ENCODE peak calls at places on chromosomes 16 and 17, in five cellular contexts. C is lower lobe of right lung, I is AG04449, Y is WERI-Rb-1, F is cardiac fibroblast. D is an unnamed sample.

GRCh38 chr16:19240494-19240893 is 45.0 kb upstream of the CLEC19A start:
- DNase-seq in C (no peak), I (no peak), Y (no peak), F (no peak), D (no peak)

GRCh38 chr17:74862108-74862901 is 2.6 kb upstream of the GRIN2C start:
- DNase-seq in C (peak), I (no peak), Y (peak), F (peak), D (no peak)

GRCh38 chr16:69298261-69298660 is 12.9 kb upstream of the VPS4A start:
- DNase-seq in C (no peak), I (no peak), Y (no peak), F (no peak), D (no peak)

GRCh38 chr16:47970291-47970931 is 185.4 kb downstream of the ABCC12 start:
- DNase-seq in C (no peak), I (no peak), Y (no peak), F (peak), D (peak)

GRCh38 chr17:83075270-83075880 is 4.0 kb upstream of the METRNL start:
- DNase-seq in C (no peak), I (no peak), Y (no peak), F (no peak), D (no peak)

GRCh38 chr17:3592216-3592860 is 16.9 kb downstream of the TRPV1 start:
- DNase-seq in C (no peak), I (no peak), Y (no peak), F (no peak), D (no peak)

GRCh38 chr16:21652451-21652850 is at the start of gene IGSF6:
- DNase-seq in C (peak), I (no peak), Y (no peak), F (no peak), D (no peak)

GRCh38 chr17:34235389-34236028 is 19.6 kb upstream of the CCL2 start:
- DNase-seq in C (no peak), I (no peak), Y (no peak), F (peak), D (no peak)

GRCh38 chr16:69867796-69868565 is 83.2 kb upstream of the CLEC18A start:
- DNase-seq in C (no peak), I (no peak), Y (no peak), F (no peak), D (no peak)

GRCh38 chr17:43627657-43628650 is 33.8 kb downstream of the MEOX1 start:
- DNase-seq in C (no peak), I (no peak), Y (no peak), F (no peak), D (no peak)

GRCh38 chr17:76530489-76530814 is 7.1 kb downstream of the CYGB start:
- DNase-seq in C (no peak), I (no peak), Y (peak), F (no peak), D (no peak)

GRCh38 chr17:4715071-4715749 is 4.8 kb downstream of the ARRB2 start:
- DNase-seq in C (no peak), I (no peak), Y (no peak), F (no peak), D (no peak)
- H3K4me3 ChIP-seq in C (peak), I (no peak), Y (no peak), F (no peak), D (no peak)

DNA sequence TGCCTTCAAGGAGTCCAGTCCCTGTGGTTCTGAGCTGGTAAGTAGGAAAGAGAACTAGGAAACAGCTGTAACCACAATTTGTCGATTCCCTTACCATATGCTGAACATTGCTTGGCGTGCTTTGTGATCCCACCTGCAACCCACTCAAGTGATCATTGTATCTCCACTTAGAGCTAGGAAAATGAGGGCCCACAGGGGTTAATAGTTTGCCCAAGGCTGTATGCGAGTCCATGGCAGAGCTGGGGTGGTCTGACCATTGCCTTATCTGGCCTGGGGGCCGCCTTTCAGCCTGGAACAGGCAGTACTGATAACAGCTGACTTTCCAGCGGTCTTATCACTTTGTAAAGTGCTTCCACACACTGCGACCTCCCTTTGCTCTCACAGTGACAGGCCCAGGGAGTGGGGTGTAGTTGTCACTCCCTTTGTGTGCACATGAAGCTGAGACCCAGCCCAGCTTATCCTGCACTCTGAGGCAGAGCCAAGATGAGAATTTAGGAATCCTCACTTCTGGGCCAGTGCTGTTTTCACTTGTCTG is 9.8 kb downstream of the MYL4 start:
- DNase-seq in C (no peak), I (no peak), Y (no peak), F (no peak), D (no peak)
- H3K4me3 ChIP-seq in C (no peak), I (no peak), Y (no peak), F (no peak), D (no peak)

DNA sequence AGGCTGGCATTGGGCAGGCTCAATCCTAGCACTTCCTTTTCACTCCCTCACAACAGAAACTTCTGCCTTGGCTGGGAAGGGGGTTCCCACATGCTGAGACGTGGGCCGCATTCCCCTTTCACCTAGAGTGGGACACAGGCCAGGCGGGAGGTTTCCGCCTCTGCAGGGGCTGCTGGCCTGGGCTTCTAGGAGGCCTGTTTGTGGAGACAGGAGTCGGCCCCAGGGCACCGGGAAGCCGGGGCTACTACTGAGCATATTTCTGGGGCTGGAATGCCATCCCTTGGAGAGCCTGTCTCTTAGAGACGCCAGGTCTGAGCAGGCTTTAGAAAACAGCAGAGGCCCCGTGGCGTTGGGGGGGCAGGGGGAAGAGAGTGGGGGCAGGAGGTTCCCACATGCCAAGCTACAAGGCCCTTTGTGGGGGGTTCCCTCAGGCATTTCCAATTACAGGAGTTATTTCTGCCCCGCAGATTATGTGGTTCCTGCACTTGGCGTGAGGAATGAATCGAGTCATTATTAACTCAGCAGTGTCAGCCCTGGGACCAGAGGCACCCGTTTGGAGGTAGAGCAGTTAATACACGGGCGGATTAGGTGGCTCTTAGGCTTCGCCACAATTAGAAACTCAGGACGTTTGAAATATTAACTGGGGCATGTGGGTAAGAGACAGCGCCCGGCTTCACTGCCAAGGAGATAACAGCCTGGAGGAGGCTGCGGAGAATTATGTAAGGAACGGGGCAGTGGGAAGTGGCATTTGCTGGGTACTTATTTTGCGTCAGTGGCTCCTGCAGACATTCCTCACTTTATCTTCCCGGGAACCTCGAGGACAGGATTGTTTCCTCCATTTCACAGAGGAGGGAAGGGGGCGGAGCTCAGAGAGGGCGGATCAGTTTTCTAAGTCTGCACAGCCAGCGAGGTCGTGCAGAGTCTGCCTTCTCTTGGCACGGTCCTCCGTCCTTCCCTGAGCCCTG is 162.5 kb downstream of the MAF start:
- DNase-seq in C (no peak), I (no peak), Y (no peak), F (peak), D (no peak)
- H3K4me3 ChIP-seq in C (peak), I (no peak), Y (no peak), F (no peak), D (no peak)

GRCh38 chr16:4214215-4214621 is 27.7 kb downstream of the SRL start:
- DNase-seq in C (no peak), I (peak), Y (no peak), F (peak), D (peak)

GRCh38 chr16:4217246-4218131 is 24.4 kb downstream of the SRL start:
- DNase-seq in C (no peak), I (no peak), Y (peak), F (peak), D (no peak)

GRCh38 chr16:4216631-4217030 is 25.2 kb downstream of the SRL start:
- DNase-seq in C (no peak), I (no peak), Y (no peak), F (no peak), D (no peak)

GRCh38 chr16:4215106-4215505 is 26.8 kb downstream of the SRL start:
- DNase-seq in C (no peak), I (no peak), Y (no peak), F (no peak), D (no peak)

GRCh38 chr16:4218202-4218601 is 23.7 kb downstream of the SRL start:
- DNase-seq in C (peak), I (no peak), Y (no peak), F (no peak), D (no peak)
- H3K4me3 ChIP-seq in C (no peak), I (no peak), Y (no peak), F (no peak), D (no peak)

GRCh38 chr16:57619606-57620315 is 8.7 kb upstream of the ADGRG1 start:
- DNase-seq in C (peak), I (no peak), Y (no peak), F (no peak), D (no peak)

GRCh38 chr16:57622361-57623250 is 5.8 kb upstream of the ADGRG1 start:
- DNase-seq in C (peak), I (no peak), Y (no peak), F (no peak), D (no peak)

GRCh38 chr16:57621521-57622268 is 6.7 kb upstream of the ADGRG1 start:
- DNase-seq in C (peak), I (no peak), Y (no peak), F (no peak), D (no peak)

GRCh38 chr16:57619133-57619605 is 9.3 kb upstream of the ADGRG1 start:
- DNase-seq in C (no peak), I (no peak), Y (no peak), F (no peak), D (no peak)

DNA sequence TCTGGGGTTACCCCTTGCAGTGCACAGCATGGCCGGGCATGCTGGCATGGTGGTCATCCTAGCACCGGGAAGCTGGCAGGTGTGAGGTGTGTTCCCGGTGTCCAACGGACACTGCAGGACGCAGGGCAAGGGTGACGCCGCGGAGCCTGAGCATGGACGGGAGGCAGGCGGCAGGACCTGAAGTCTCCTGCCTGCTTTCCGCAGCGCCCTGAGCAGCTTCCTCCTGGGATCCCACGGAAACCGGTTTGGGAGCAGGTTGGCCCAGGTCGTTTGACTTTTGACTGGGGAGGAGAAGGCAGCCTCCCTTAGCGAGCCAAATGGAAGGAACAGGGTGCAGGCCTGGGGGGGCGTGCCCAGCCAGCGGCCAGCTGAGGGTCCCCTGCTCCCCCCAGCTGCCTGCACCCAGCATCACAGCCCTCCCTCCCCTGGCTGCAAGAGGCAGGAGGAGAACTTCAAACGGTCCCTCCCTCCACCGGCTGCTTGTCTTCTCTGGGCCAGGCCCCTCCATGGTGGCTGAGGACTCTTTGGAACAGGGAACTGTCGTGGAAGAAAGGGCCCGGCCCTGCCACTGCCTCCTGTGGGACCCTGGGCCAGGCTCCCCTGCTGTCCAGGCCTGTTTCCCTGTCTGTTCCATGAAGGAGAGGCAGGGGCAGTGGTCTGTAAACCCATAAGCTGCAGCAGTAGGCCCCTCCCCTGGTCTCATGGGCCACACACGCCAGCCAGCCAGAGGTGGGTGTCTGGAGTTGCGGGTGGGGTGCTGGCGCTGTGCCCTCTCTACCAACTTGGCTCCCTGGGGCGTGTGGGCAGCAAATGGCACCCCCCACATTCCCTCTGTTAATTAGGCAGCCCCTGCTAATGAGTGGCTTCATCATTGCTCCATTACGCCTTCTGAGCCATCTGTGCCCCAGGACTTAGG is 7.9 kb upstream of the ADGRG1 start:
- DNase-seq in C (peak), I (no peak), Y (no peak), F (no peak), D (no peak)
- H3K4me3 ChIP-seq in C (peak), I (no peak), Y (no peak), F (no peak), D (no peak)

GRCh38 chr17:62705781-62706597 is 78.5 kb downstream of the MRC2 start:
- DNase-seq in C (no peak), I (no peak), Y (no peak), F (peak), D (no peak)
- H3K4me3 ChIP-seq in C (peak), I (peak), Y (no peak), F (peak), D (peak)

GRCh38 chr17:37844977-37845293 is 79.3 kb upstream of the TBC1D3K start:
- DNase-seq in C (no peak), I (no peak), Y (no peak), F (no peak), D (no peak)

GRCh38 chr17:37841232-37841631 is 83.0 kb upstream of the TBC1D3K start:
- DNase-seq in C (no peak), I (no peak), Y (no peak), F (no peak), D (no peak)

GRCh38 chr17:37842401-37842800 is 81.8 kb upstream of the TBC1D3K start:
- DNase-seq in C (no peak), I (no peak), Y (no peak), F (no peak), D (no peak)

GRCh38 chr17:37847102-37847501 is 77.1 kb upstream of the TBC1D3K start:
- DNase-seq in C (no peak), I (no peak), Y (no peak), F (no peak), D (no peak)

GRCh38 chr17:37844158-37844976 is 79.8 kb upstream of the TBC1D3K start:
- DNase-seq in C (peak), I (no peak), Y (no peak), F (peak), D (peak)
- H3K4me3 ChIP-seq in C (peak), I (no peak), Y (no peak), F (peak), D (no peak)

DNA sequence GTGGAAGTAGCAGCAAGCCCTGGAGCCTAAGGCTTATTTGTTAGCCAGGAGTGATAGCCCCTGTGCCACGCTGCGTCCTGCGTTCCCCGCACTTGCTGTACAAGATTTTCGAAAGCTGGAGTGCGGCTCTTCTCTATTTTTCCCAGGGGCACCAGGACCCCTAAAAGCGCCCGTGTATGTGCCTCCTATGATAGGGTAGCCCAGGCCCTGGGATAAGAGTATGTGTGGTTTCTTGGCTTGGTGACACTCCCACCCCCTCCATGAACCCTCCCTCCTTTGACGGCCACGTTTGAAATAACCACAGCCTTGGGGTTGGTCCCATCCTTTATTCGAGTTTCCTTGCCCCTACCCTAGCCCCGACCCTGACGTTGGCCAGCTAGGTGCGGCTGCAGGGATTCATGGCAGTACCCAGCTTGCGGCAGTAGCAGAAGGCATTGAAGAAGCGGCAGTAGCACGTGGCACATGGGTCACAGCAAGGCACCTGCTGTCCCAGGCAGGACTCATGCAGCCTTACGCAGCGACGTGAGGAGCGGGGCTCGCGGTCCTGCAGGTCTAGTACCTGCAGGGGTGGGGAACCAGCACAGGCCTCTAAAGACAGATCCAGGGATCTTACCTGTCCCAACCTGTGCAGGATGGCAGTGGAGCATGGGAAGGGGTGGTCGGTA is 955 bp downstream of the AGRP start:
- DNase-seq in C (no peak), I (no peak), Y (no peak), F (no peak), D (no peak)
- H3K4me3 ChIP-seq in C (peak), I (peak), Y (peak), F (peak), D (peak)

DNA sequence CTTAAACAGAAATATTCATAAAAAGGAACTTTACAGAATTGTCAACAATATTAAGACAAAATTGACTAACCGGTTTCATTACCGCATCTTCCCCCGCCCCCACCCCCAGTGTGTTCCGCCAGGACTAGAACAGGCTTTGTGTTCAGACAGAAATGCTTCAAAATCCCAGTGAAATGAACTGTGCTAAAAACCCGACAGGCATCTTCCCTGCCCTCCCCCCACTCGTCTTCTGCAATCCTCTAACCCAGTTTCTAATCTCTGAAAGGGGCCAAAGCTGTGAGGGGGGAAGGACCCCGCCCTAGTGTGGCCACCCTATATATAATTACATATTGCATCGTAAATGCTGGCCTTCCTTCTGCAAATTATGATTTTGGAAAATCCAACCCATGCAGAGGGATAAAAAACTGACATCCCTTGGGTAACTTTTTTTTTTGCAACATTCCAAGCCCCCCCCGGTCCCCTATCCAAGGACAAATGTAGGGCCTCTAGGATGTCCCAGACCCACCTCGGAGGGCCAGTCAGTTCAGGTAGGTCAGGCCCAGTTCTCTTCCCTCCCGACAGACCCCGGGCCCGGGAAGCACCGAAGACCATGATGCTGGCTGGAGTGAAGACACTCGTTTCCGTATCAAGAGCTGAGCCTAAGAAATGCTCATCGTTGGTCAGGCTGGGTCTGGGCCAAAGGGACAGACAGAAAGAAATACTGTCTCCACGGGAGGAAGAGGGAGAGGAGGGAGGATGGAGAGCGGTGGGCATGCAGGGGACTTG is 1.2 kb upstream of the ROGDI start:
- DNase-seq in C (no peak), I (no peak), Y (peak), F (no peak), D (no peak)
- H3K4me3 ChIP-seq in C (no peak), I (no peak), Y (peak), F (no peak), D (no peak)

GRCh38 chr17:1709971-1710806 is at the start of gene TLCD2:
- DNase-seq in C (peak), I (no peak), Y (peak), F (peak), D (no peak)
- H3K4me3 ChIP-seq in C (peak), I (peak), Y (peak), F (peak), D (peak)

D was measured in AG04450.